ENCODE peak calls at places on chromosomes 2 and 18, in ten cellular contexts. U is GM12865, M is ascending aorta, G is GM10248, X is activated B cell treated with CpG ODN at 0.5 μM for 24 hours, I is Peyer's patch, D is fibroblast of lung, V is B cell, E is fibroblast of mammary gland, T is lower leg skin. Z is an unnamed sample.

GRCh38 chr2:189379287-189379630 is 62.0 kb upstream of the WDR75 start:
- DNase-seq in D (peak; percentile 77), V (no peak), X (no peak), U (no peak), I (no peak), G (no peak), E (no peak), M (no peak), T (no peak), Z (no peak)

GRCh38 chr2:42368817-42369550 is 8.0 kb upstream of the COX7A2L start:
- DNase-seq in V (no peak), I (no peak), T (no peak), G (no peak), D (no peak), E (no peak), X (no peak), M (no peak), U (no peak), Z (no peak)

GRCh38 chr18:3595282-3596273 is 145.6 kb downstream of the TGIF1 start:
- DNase-seq in M (peak; percentile 48), E (peak; percentile 99), I (no peak), D (peak; percentile 99), V (peak; percentile 44), U (peak; percentile 82), X (peak; percentile 40), T (no peak), G (peak; percentile 54), Z (peak; percentile 51)

GRCh38 chr2:28142403-28142802 is 250.3 kb upstream of the FOSL2 start:
- DNase-seq in G (no peak), T (no peak), I (no peak), M (no peak), X (no peak), D (peak; percentile 36), E (peak; percentile 55), V (no peak), U (no peak), Z (no peak)

GRCh38 chr2:188456114-188456909 is 164.6 kb downstream of the GULP1 start:
- DNase-seq in T (no peak), E (peak; percentile 10), G (no peak), I (no peak), V (no peak), X (no peak), M (no peak), D (no peak), U (no peak), Z (no peak)

GRCh38 chr2:239806758-239807434 is 218.2 kb downstream of the NDUFA10 start:
- DNase-seq in X (no peak), D (no peak), T (peak; percentile 79), U (no peak), M (no peak), E (no peak), I (no peak), G (no peak), V (no peak), Z (no peak)

GRCh38 chr2:103401621-103402020 is 639.8 kb downstream of the TMEM182 start:
- DNase-seq in M (no peak), X (no peak), V (no peak), I (no peak), G (no peak), T (no peak), U (no peak), D (peak; percentile 97), E (peak; percentile 1), Z (no peak)

GRCh38 chr2:21263622-21264021 is 139.9 kb downstream of the TDRD15 start:
- DNase-seq in D (no peak), G (no peak), M (no peak), X (no peak), U (no peak), I (no peak), E (no peak), T (peak; percentile 36), V (no peak), Z (no peak)

GRCh38 chr2:12931211-12931844 is 214.6 kb downstream of the TRIB2 start:
- DNase-seq in E (peak; percentile 71), U (peak; percentile 10), I (no peak), D (peak; percentile 59), G (peak; percentile 22), M (no peak), T (no peak), X (no peak), V (peak; percentile 25), Z (peak; percentile 30)

GRCh38 chr18:50284226-50284885 is 3.0 kb upstream of the MBD1 start:
- DNase-seq in D (peak; percentile 12), X (no peak), T (peak; percentile 88), G (no peak), M (no peak), E (peak; percentile 27), U (no peak), I (no peak), V (no peak), Z (no peak)

GRCh38 chr2:216619411-216620393 is 13.5 kb upstream of the IGFBP2 start:
- DNase-seq in U (peak; percentile 6), I (no peak), M (no peak), V (no peak), D (peak; percentile 41), G (no peak), X (no peak), T (no peak), E (peak; percentile 36), Z (no peak)

GRCh38 chr18:64116806-64117205 is 32.1 kb downstream of the LINC00305 start:
- DNase-seq in D (no peak), G (no peak), V (no peak), U (no peak), T (no peak), M (no peak), I (no peak), E (no peak), X (no peak), Z (no peak)

GRCh38 chr18:64115906-64116305 is 33.0 kb downstream of the LINC00305 start:
- DNase-seq in E (no peak), U (no peak), G (no peak), V (no peak), I (no peak), D (no peak), M (no peak), X (no peak), T (no peak), Z (no peak)

DNA sequence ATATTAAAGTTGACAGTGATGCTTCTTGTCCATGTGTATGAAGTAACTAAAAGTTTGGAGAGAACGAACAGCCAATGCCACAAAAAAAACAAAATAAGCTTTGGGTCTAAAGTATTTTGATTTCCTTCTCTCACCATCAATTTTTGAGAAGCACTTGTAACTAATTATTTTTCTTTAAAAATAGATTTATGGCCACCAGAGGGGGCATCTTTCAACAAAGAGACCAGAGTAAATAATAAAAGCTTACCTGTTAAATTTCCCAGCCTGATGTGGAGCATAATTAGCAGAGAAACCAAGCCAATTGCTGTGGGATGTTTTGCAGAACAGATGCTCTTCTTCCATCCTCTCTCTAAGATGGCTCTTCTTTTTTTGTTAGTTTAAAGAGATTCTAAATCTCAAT is 29.0 kb downstream of the LINC00305 start:
- DNase-seq in G (no peak), I (no peak), V (peak; percentile 11), E (no peak), U (peak; percentile 13), T (no peak), D (no peak), M (no peak), X (no peak), Z (no peak)
- TF ChIP-seq CTCF in G (no peak), I (no peak), V (peak; percentile 49), E (no peak), U (peak; percentile 0), T (no peak), D (peak; percentile 3), M (no peak), X (no peak), Z (no peak)

DNA sequence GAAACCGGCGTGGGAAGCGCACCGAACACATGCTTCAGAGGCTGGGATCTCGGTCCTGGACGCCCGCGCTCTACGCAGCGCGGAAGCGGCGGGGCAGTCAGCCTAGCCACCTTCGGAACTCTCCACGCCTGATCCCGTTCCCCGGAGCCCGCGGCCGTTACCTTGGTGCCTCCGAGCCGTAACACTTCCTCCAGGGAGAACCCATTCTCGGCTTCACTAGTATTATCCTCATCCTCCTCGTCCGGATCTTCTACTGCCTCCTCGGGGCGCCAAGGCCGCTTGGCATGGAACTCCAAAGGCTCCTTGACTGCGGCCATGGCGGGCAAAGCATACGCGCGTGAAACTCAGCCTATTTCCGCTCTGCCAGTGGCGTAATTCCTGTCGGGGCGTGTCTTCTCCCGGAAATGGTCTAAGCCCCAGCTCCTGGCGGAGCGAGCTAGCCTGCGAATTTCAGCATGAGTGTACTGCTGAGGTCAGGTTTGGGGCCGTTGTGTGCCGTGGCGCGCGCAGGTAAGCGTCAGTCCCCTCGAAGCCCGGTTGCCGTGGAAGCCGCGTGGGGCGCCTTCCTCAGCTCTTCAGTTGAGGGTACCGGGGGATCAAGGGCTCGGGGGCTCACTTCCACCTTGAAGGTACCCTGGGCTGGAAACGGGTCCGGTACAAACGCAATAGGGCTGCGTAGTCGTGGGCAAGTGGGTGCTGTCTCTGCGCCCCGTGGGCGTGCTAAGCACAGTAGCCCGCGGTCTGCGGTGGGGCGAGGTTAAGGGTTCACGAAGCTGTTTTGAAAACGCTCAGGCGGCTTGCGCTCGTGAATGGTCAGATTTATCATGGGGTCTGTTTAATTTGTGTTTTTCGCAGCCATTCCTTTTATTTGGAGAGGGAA is at the start of the genes CEBPZ and NDUFAF7:
- DNase-seq in I (peak; percentile 86), X (peak; percentile 80), E (peak; percentile 93), D (peak; percentile 95), T (peak; percentile 98), U (peak; percentile 93), V (peak; percentile 88), M (peak; percentile 73), G (peak; percentile 94), Z (peak; percentile 95)
- TF ChIP-seq CTCF in I (no peak), X (no peak), E (no peak), D (no peak), T (no peak), U (no peak), V (no peak), M (no peak), G (no peak), Z (no peak)

DNA sequence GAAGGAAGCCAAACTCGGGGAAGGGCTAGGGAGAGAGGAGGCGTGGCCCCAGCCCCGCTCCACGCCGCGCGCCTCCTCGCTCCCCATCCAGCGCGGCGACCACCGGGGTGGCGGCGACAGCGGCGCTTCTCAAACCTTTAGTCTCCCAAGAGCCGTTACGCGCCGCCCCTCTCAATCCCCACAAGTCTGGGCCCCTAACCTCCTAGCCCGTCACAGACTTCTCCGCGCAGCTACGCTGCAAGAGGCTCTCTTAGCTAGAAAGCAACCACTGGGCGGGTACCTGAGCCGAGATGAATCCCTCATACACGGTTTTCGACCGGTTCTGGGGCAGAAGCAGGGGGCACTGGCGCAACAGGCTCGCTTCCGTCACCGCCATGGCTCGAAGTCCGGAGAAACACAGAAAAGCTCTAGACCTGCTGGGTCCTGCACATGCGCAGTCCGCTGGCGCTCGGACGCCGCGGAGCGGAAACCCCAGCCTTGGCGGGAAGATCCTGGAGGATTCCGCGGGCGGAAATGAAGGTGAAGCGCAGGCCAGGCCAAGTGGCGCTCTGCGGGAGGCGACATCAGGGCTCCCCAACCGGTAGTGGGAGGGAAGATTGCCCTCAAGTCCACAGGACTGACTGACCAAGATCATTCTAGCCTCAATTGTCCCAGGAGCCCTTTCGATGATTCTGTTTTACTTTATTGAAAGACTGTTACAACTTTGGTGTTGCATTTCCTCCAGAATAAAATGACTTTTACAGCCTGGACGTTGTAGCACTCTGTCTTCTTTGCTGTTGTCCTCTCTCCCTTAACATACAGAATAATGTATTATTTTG is at the start of gene FANCL:
- DNase-seq in D (peak; percentile 77), U (peak; percentile 94), I (peak; percentile 73), T (peak; percentile 96), E (peak; percentile 81), G (peak; percentile 90), X (peak; percentile 71), V (peak; percentile 83), M (peak; percentile 15), Z (peak; percentile 90)
- TF ChIP-seq CTCF in D (peak; percentile 8), U (no peak), I (peak; percentile 10), T (no peak), E (no peak), G (no peak), X (no peak), V (no peak), M (no peak), Z (no peak)

GRCh38 chr2:128494307-128494639 is 175.6 kb upstream of the HS6ST1 start:
- DNase-seq in U (no peak), G (no peak), D (no peak), T (peak; percentile 42), M (no peak), I (no peak), X (no peak), V (no peak), E (no peak), Z (no peak)
- TF ChIP-seq CTCF in U (no peak), G (no peak), D (no peak), T (no peak), M (no peak), I (no peak), X (no peak), V (no peak), E (no peak), Z (no peak)